ENCODE peak calls at places on chromosomes 4 and X, in four cellular contexts. P is IMR-90, D is neuronal stem cell, W is mesenchymal stem cell. N is an unnamed sample.

GRCh38 chr4:77385124-77385969 is 220.3 kb upstream of the CXCL13 start:
- DNase-seq in W (peak; percentile 68), D (peak; percentile 63), P (peak; percentile 63), N (peak; percentile 83)

GRCh38 chr4:61984260-61984909 is 784.3 kb downstream of the ADGRL3 start:
- DNase-seq in W (no peak), P (no peak), D (no peak), N (peak; percentile 61)

GRCh38 chr4:15536552-15537499 is 67.1 kb downstream of the CC2D2A start:
- DNase-seq in P (no peak), D (no peak), W (no peak), N (no peak)

GRCh38 chrX:103177561-103177960 is 37.3 kb upstream of the BEX4 start:
- DNase-seq in P (no peak), D (no peak), W (no peak), N (no peak)

GRCh38 chr4:4200624-4201023 is 26.1 kb downstream of the OTOP1 start:
- DNase-seq in P (peak; percentile 4), D (no peak), W (no peak), N (peak; percentile 54)

GRCh38 chr4:1460967-1461868 is 55.0 kb upstream of the NKX1-1 start:
- DNase-seq in W (no peak), P (no peak), D (no peak), N (no peak)

GRCh38 chr4:144670776-144671175 is 24.8 kb downstream of the HHIP start:
- DNase-seq in D (no peak), W (no peak), P (no peak), N (no peak)

GRCh38 chrX:7330551-7330950 is 182.6 kb upstream of the PUDP start:
- DNase-seq in D (no peak), P (peak; percentile 21), W (no peak), N (no peak)

GRCh38 chr4:11616856-11617255 is 188.2 kb upstream of the HS3ST1 start:
- DNase-seq in D (no peak), W (no peak), P (no peak), N (no peak)

GRCh38 chr4:55312491-55313101 is 33.4 kb upstream of the SRD5A3 start:
- DNase-seq in P (peak; percentile 58), W (peak; percentile 45), D (no peak), N (peak; percentile 72)

GRCh38 chr4:2798399-2799301 is 5.8 kb downstream of the SH3BP2 start:
- DNase-seq in P (no peak), W (peak; percentile 51), D (no peak), N (no peak)

GRCh38 chr4:106316773-106317409 is 541 bp downstream of the AIMP1 start:
- DNase-seq in D (no peak), W (peak; percentile 41), P (no peak), N (no peak)

GRCh38 chr4:123418486-123418931 is 21.9 kb downstream of the SPRY1 start:
- DNase-seq in W (peak; percentile 77), P (peak; percentile 92), D (peak; percentile 85), N (peak; percentile 97)

DNA sequence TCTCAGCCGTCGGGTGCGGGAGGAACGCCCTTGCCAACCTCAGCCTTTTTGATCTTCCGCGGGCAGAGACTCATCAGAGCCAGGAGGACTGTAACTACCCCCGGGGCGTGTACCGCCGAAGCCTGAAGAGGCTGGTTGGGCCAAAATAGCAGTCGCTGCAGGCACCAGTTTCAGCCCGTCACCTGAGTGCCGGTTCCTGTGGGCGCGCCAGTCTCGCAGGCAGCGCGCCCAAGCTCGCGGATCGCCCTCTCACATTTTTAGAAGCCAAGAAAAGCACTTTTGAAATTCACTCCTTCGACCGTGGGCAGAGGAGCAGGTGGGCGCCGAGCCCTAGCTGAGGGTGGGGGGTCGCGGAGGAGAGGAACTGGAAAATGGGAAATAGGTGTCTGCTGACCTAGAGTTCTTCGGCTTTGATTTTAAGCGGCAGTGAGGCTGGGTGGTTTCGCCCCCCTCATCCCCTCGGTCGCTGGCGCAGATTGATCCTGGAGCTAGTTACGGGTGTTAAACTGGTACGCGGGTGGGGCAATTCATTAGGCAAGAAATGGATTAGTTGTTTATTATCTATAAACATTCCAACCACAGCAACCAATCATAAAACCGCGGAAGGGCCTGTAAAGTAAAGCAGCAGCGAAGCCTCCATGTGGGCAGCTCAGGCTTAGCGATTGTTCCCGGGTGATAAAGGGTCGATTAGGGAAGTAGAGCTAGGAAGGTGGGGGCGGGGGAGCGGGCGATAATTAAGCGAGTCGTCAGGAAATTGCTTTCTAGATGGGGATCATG is 69.2 kb downstream of the FBXO8 start:
- DNase-seq in P (no peak), W (peak; percentile 46), D (peak; percentile 46), N (peak; percentile 91)
- H2BK120ac ChIP-seq in P (no peak overlapping the region), W (peak overlapping the region; percentile 54), D (no peak overlapping the region), N (no peak overlapping the region)

DNA sequence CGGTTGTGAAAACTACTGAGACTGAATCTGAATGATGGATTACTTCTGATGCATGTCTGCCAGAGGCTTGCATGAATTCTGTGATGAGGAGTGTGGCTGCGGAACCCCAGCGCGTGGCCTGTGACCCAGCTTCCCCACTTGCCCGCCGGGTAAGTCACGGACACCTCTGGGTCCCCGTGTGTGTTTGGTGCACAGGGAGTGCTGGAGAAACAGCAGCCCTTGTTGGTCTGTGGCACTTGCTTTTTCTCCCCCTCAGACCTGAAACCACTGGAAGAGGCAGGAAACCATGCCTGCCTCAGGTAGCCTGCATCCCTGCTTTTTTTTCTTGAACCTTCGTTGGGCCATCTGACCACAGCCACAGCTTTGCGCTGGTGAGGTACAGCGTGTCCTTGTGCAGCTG is 51.9 kb upstream of the TADA2B start:
- DNase-seq in D (no peak), W (no peak), P (no peak), N (no peak)
- H3K4me1 ChIP-seq in D (peaks cover 8% of the 10 kb centered on the region), W (peaks cover 30% of the 10 kb centered on the region), P (peaks cover 17% of the 10 kb centered on the region), N (peaks cover 2% of the 10 kb centered on the region)

DNA sequence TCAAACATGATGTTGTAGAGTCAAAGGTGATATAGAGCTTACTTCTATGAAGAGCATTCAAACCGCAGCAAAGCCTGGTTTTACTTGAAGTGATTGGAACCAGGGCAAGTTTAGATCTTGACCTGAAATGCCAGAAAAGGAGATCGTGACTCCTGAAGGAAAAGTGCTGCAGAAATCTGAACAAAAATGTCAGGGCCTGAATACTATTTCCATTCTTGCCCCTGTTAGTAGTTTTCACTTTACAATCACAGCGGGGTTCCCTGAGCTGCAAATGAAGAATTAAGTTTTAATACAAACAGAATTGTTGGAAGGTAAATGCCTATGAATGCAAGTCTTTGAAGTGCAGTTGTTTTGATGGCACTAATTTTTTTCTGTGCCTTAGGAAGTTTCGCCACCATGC is 4.1 kb downstream of the SLIT2 start:
- DNase-seq in P (no peak), W (no peak), D (no peak), N (peak; percentile 25)
- H3K4me3 ChIP-seq in P (no peak overlapping the region), W (no peak overlapping the region), D (no peak overlapping the region), N (no peak overlapping the region)

GRCh38 chrX:101348452-101349222 is at the start of gene TIMM8A:
- DNase-seq in W (peak; percentile 78), P (peak; percentile 60), D (peak; percentile 32), N (peak; percentile 70)
- H2BK120ac ChIP-seq in W (no peak within 1 kb of the TSS), P (peak within 1 kb of the TSS; percentile 97), D (no peak within 1 kb of the TSS), N (no peak within 1 kb of the TSS)

GRCh38 chr4:102824398-102824797 is 3.0 kb downstream of the UBE2D3 start:
- DNase-seq in D (no peak), W (peak; percentile 42), P (peak; percentile 15), N (no peak)

GRCh38 chr4:102826105-102826889 is 1.1 kb downstream of the UBE2D3 start:
- DNase-seq in D (no peak), P (no peak), W (no peak), N (no peak)

GRCh38 chr4:102825261-102826071 is 1.9 kb downstream of the UBE2D3 start:
- DNase-seq in P (peak; percentile 73), W (peak; percentile 80), D (peak; percentile 8), N (peak; percentile 83)

GRCh38 chr4:102823464-102823863 is 3.9 kb downstream of the UBE2D3 start:
- DNase-seq in W (no peak), D (no peak), P (no peak), N (no peak)

GRCh38 chr4:102823897-102824296 is 3.5 kb downstream of the UBE2D3 start:
- DNase-seq in P (peak; percentile 57), D (no peak), W (no peak), N (no peak)
- H3K4me1 ChIP-seq in P (peaks cover under 1% of the 10 kb centered on the region), D (peaks cover 7% of the 10 kb centered on the region), W (peaks cover 2% of the 10 kb centered on the region), N (peaks cover 2% of the 10 kb centered on the region)

N was measured in mesendoderm.